ENCODE peak calls at places on chromosomes 11 and 22, in ten cellular contexts. A, C, Y, R, H, Z, E, I, V and M are unnamed samples.

GRCh38 chr11:100676901-100677300 is 10.2 kb upstream of the ARHGAP42 start:
- DNase-seq in H (no peak), R (no peak), Y (no peak), C (no peak), E (no peak), I (no peak), Z (no peak), V (no peak), A (no peak), M (no peak)

GRCh38 chr22:37484115-37485005 is 1.8 kb downstream of the MFNG start:
- DNase-seq in I (peak; percentile 73), E (peak; percentile 74), H (no peak), Z (peak; percentile 68), Y (peak; percentile 46), R (no peak), A (peak; percentile 91), C (peak; percentile 68), V (peak; percentile 78), M (peak; percentile 83)

GRCh38 chr11:43937434-43938411 is 4.7 kb upstream of the C11orf96 start:
- DNase-seq in Y (no peak), A (no peak), E (no peak), C (peak; percentile 78), I (no peak), V (no peak), Z (no peak), H (no peak), R (peak; percentile 73), M (no peak)

GRCh38 chr11:113871331-113871730 is 4.0 kb downstream of the USP28 start:
- DNase-seq in E (no peak), C (no peak), R (no peak), V (no peak), I (no peak), A (no peak), H (no peak), Z (no peak), Y (no peak), M (no peak)

GRCh38 chr11:94507485-94507884 is 4.8 kb upstream of the C11orf97 start:
- DNase-seq in V (no peak), E (no peak), C (no peak), A (no peak), Y (no peak), I (no peak), H (no peak), Z (no peak), R (no peak), M (no peak)

GRCh38 chr11:35142481-35143207 is 3.7 kb downstream of the CD44 start:
- DNase-seq in A (no peak), Y (no peak), I (no peak), C (no peak), V (no peak), Z (no peak), E (peak; percentile 68), H (no peak), R (peak; percentile 87), M (no peak)

GRCh38 chr11:81092517-81092916 is 1641.1 kb downstream of the FAM181B start:
- DNase-seq in A (no peak), Y (no peak), H (no peak), E (no peak), Z (no peak), I (no peak), V (no peak), C (no peak), R (no peak), M (no peak)

GRCh38 chr11:69382131-69383128 is 88.5 kb downstream of the MYEOV start:
- DNase-seq in Z (no peak), I (no peak), E (no peak), V (peak; percentile 61), Y (no peak), R (no peak), A (peak; percentile 72), C (peak; percentile 47), H (no peak), M (peak; percentile 68)

GRCh38 chr11:68215087-68215445 is 2.0 kb upstream of the KMT5B start:
- DNase-seq in C (peak; percentile 23), E (peak; percentile 32), R (no peak), Y (no peak), I (no peak), H (no peak), A (no peak), Z (no peak), V (peak; percentile 42), M (no peak)

GRCh38 chr11:15854245-15854644 is 502.1 kb downstream of the SOX6 start:
- DNase-seq in C (no peak), Z (no peak), I (no peak), V (no peak), R (no peak), A (no peak), Y (no peak), H (no peak), E (no peak), M (no peak)

GRCh38 chr22:41584881-41585280 is 4.8 kb downstream of the PMM1 start:
- DNase-seq in Z (no peak), R (no peak), I (no peak), H (no peak), V (no peak), A (no peak), E (no peak), C (no peak), Y (no peak), M (no peak)

GRCh38 chr11:112227002-112227401 is 774 bp downstream of the PTS start:
- DNase-seq in R (peak; percentile 40), Y (no peak), H (no peak), I (no peak), V (no peak), E (no peak), Z (no peak), A (no peak), C (no peak), M (no peak)

GRCh38 chr22:23288301-23289129 is 108.2 kb downstream of the BCR start:
- DNase-seq in C (no peak), H (no peak), I (no peak), E (no peak), A (no peak), R (no peak), V (no peak), Z (no peak), Y (no peak), M (no peak)

GRCh38 chr22:24217384-24217783 is 27.5 kb downstream of the GGT5 start:
- DNase-seq in V (no peak), C (peak; percentile 43), Z (no peak), I (no peak), H (no peak), E (no peak), Y (no peak), A (no peak), R (no peak), M (no peak)

GRCh38 chr11:126345759-126346585 is 9.5 kb upstream of the ST3GAL4 start:
- DNase-seq in Y (no peak), C (peak; percentile 95), E (no peak), A (peak; percentile 77), R (peak; percentile 79), H (no peak), V (no peak), I (no peak), Z (no peak), M (no peak)

GRCh38 chr22:32918741-32919140 is 117.2 kb downstream of the TIMP3 start:
- DNase-seq in E (no peak), I (no peak), V (no peak), Y (no peak), A (no peak), C (no peak), R (no peak), Z (no peak), H (no peak), M (no peak)

GRCh38 chr11:46356911-46357482 is 9.7 kb downstream of the DGKZ start:
- DNase-seq in C (no peak), V (no peak), A (no peak), R (peak; percentile 29), E (no peak), I (no peak), Z (no peak), Y (no peak), H (no peak), M (no peak)

GRCh38 chr11:111999111-111999510 is 26.1 kb upstream of the DLAT start:
- DNase-seq in C (no peak), Y (no peak), H (no peak), R (no peak), A (no peak), V (no peak), E (no peak), I (no peak), Z (no peak), M (no peak)

GRCh38 chr11:65427691-65428577 is 5.3 kb downstream of the NEAT1 start:
- DNase-seq in C (peak; percentile 74), H (no peak), A (no peak), E (peak; percentile 33), Y (no peak), V (peak; percentile 45), Z (peak; percentile 39), I (no peak), R (peak; percentile 56), M (peak; percentile 70)

GRCh38 chr11:12110201-12110713 is at the start of gene MICAL2:
- DNase-seq in E (peak; percentile 85), V (peak; percentile 90), Z (peak; percentile 72), H (peak; percentile 60), A (peak; percentile 94), I (peak; percentile 81), C (peak; percentile 89), R (peak; percentile 75), Y (peak; percentile 49), M (peak; percentile 94)

GRCh38 chr22:43272301-43272700 is 70.9 kb downstream of the SCUBE1 start:
- DNase-seq in R (peak; percentile 60), Y (no peak), A (no peak), E (no peak), H (no peak), I (no peak), C (no peak), V (no peak), Z (no peak), M (no peak)

GRCh38 chr22:47310601-47311000 is 548.2 kb downstream of the TBC1D22A start:
- DNase-seq in I (no peak), E (no peak), Y (no peak), Z (no peak), H (no peak), V (no peak), A (no peak), R (peak; percentile 36), C (no peak), M (no peak)

GRCh38 chr22:47767403-47767802 is 1005.0 kb downstream of the TBC1D22A start:
- DNase-seq in A (no peak), Y (no peak), V (no peak), H (no peak), Z (no peak), R (no peak), C (no peak), I (no peak), E (no peak), M (no peak)

GRCh38 chr11:73659961-73660360 is 13.6 kb downstream of the PLEKHB1 start:
- DNase-seq in Z (no peak), R (no peak), C (no peak), I (no peak), V (no peak), Y (no peak), H (no peak), E (no peak), A (no peak), M (no peak)

GRCh38 chr22:19448076-19448607 is 631 bp upstream of the C22orf39 start:
- DNase-seq in H (no peak), V (peak; percentile 34), I (no peak), Z (no peak), R (peak; percentile 48), A (no peak), E (no peak), C (peak; percentile 56), Y (no peak), M (peak; percentile 72)

GRCh38 chr11:67117176-67117575 is 1.9 kb upstream of the KDM2A start:
- DNase-seq in H (no peak), I (no peak), A (no peak), V (no peak), Y (no peak), E (no peak), R (no peak), C (no peak), Z (no peak), M (no peak)

GRCh38 chr11:124890701-124891389 is 6.8 kb downstream of the ROBO4 start:
- DNase-seq in Z (no peak), Y (no peak), I (no peak), E (no peak), H (no peak), A (no peak), V (no peak), R (no peak), C (no peak), M (peak; percentile 41)

GRCh38 chr11:77515063-77515462 is 41.2 kb upstream of the PAK1 start:
- DNase-seq in E (no peak), A (no peak), I (no peak), R (no peak), Y (no peak), H (no peak), C (no peak), V (no peak), Z (no peak), M (no peak)